ENCODE peak calls at places on chromosome 14, in six cellular contexts. P is heart right ventricle; Y is stimulated activated effector memory CD8-positive, alpha-beta T cell treated with anti-CD3 and anti-CD28 coated beads, Interleukin-12 subunit alpha, Interleukin-12 subunit beta, amount 100 ng/mL, for 72 hours; J is HCT116; N is tibial artery; O is sciatic nerve. Z is an unnamed sample.

GRCh38 chr14:87434680-87435079 is 558.3 kb downstream of the GALC start:
- DNase-seq in N (no peak), P (no peak), O (no peak), Y (no peak), J (no peak), Z (no peak)

GRCh38 chr14:64879635-64880381 is at the start of gene SPTB:
- DNase-seq in J (no peak), P (peak), Y (peak), O (no peak), N (no peak), Z (no peak)

GRCh38 chr14:22767323-22767589 is 768 bp downstream of the OXA1L start:
- DNase-seq in O (no peak), J (no peak), N (no peak), Y (no peak), P (no peak), Z (no peak)

GRCh38 chr14:65251213-65251612 is 148.9 kb upstream of the MAX start:
- DNase-seq in O (no peak), N (no peak), J (no peak), P (no peak), Y (no peak), Z (peak)

GRCh38 chr14:64238049-64238448 is 56.1 kb downstream of the ESR2 start:
- DNase-seq in N (no peak), O (no peak), J (no peak), Y (no peak), P (no peak), Z (no peak)

GRCh38 chr14:76615331-76615730 is 145.9 kb upstream of the VASH1 start:
- DNase-seq in J (no peak), P (no peak), Y (no peak), O (no peak), N (no peak), Z (no peak)

GRCh38 chr14:85599939-85600338 is 70.0 kb downstream of the FLRT2 start:
- DNase-seq in N (no peak), O (no peak), P (no peak), Y (no peak), J (no peak), Z (no peak)

GRCh38 chr14:35789651-35790050 is 19.4 kb downstream of the RALGAPA1 start:
- DNase-seq in J (no peak), N (no peak), Y (no peak), P (no peak), O (no peak), Z (peak)

GRCh38 chr14:60276347-60276746 is 27.3 kb downstream of the PPM1A start:
- DNase-seq in N (no peak), P (no peak), Y (no peak), O (no peak), J (no peak), Z (no peak)

GRCh38 chr14:70188608-70189540 is at the start of gene SLC8A3:
- DNase-seq in P (no peak), J (no peak), O (no peak), N (no peak), Y (no peak), Z (peak)

GRCh38 chr14:105862581-105863239 is 336.3 kb downstream of the TMEM121 start:
- DNase-seq in P (no peak), N (no peak), Y (no peak), J (no peak), O (peak), Z (no peak)

GRCh38 chr14:100529561-100530031 is 57.6 kb downstream of the BEGAIN start:
- DNase-seq in Y (no peak), O (no peak), J (no peak), N (peak), P (peak), Z (no peak)

GRCh38 chr14:94517641-94518257 is 8.5 kb upstream of the SERPINA12 start:
- DNase-seq in J (no peak), O (no peak), P (no peak), N (peak), Y (no peak), Z (peak)

GRCh38 chr14:21654215-21654614 is 580 bp downstream of the OR4E2 start:
- DNase-seq in O (no peak), Y (no peak), J (no peak), P (no peak), N (no peak), Z (no peak)

GRCh38 chr14:33686218-33686617 is 264.7 kb downstream of the EGLN3 start:
- DNase-seq in J (no peak), Y (no peak), N (no peak), P (no peak), O (no peak), Z (peak)

GRCh38 chr14:24052656-24053547 is 1.1 kb downstream of the CARMIL3 start:
- DNase-seq in O (peak), P (no peak), Y (peak), N (peak), J (no peak), Z (no peak)

GRCh38 chr14:41872906-41873305 is 266.2 kb downstream of the LRFN5 start:
- DNase-seq in Y (no peak), N (no peak), J (no peak), P (no peak), O (no peak), Z (no peak)

GRCh38 chr14:104680806-104681688 is 8.4 kb upstream of the INF2 start:
- DNase-seq in O (no peak), N (peak), Y (no peak), P (no peak), J (no peak), Z (peak)

GRCh38 chr14:54267172-54267571 is 129.6 kb upstream of the CDKN3 start:
- DNase-seq in P (no peak), N (no peak), O (no peak), Y (no peak), J (no peak), Z (no peak)

GRCh38 chr14:78946949-78947348 is 776.8 kb downstream of the NRXN3 start:
- DNase-seq in P (no peak), J (no peak), O (no peak), N (no peak), Y (no peak), Z (no peak)

GRCh38 chr14:103086771-103087342 is 2.8 kb downstream of the LBHD2 start:
- DNase-seq in Y (no peak), P (no peak), N (no peak), O (no peak), J (no peak), Z (no peak)

GRCh38 chr14:78130356-78130755 is 39.8 kb upstream of the NRXN3 start:
- DNase-seq in O (no peak), P (no peak), N (no peak), Y (no peak), J (no peak), Z (no peak)

GRCh38 chr14:65784574-65784973 is 372.0 kb downstream of the FUT8 start:
- DNase-seq in J (no peak), N (no peak), Y (no peak), P (no peak), O (no peak), Z (no peak)

Z was measured in astrocyte of the spinal cord.